ENCODE peak calls at places on chromosomes 13 and 19, in eight cellular contexts. J is colonic mucosa, X is fibroblast of lung, B is GM12878, Z is IMR-90, V is Karpas-422, O is keratinocyte, E is DND-41. Y is an unnamed sample.

GRCh38 chr13:48727252-48728011 is 73.7 kb downstream of the CYSLTR2 start:
- DNase-seq in J (no peak), X (peak; percentile 92), B (no peak), Z (peak; percentile 70), V (peak; percentile 69), O (no peak), E (no peak), Y (no peak)

GRCh38 chr13:40442191-40442590 is 224.2 kb downstream of the FOXO1 start:
- DNase-seq in J (no peak), X (no peak), B (no peak), Z (no peak), V (no peak), O (no peak), E (no peak), Y (no peak)

GRCh38 chr13:73450583-73450982 is 391.8 kb downstream of the KLF5 start:
- DNase-seq in J (no peak), X (no peak), B (no peak), Z (peak; percentile 1), V (no peak), O (no peak), E (no peak), Y (no peak)

GRCh38 chr19:30222428-30222873 is 149.7 kb upstream of the ZNF536 start:
- DNase-seq in J (no peak), X (no peak), B (no peak), Z (no peak), V (peak; percentile 76), O (no peak), E (no peak), Y (no peak)

GRCh38 chr19:17775245-17775927 is 19.6 kb upstream of the B3GNT3 start:
- DNase-seq in J (peak; percentile 62), X (no peak), B (no peak), Z (peak; percentile 19), V (peak; percentile 83), O (no peak), E (peak; percentile 48), Y (no peak)

GRCh38 chr13:41905600-41906254 is 55.2 kb downstream of the VWA8 start:
- DNase-seq in J (no peak), X (peak; percentile 68), B (no peak), Z (peak; percentile 48), V (peak; percentile 81), O (peak; percentile 21), E (no peak), Y (no peak)

GRCh38 chr13:103517066-103517767 is 451.0 kb upstream of the SLC10A2 start:
- DNase-seq in J (no peak), X (peak; percentile 2), B (peak; percentile 57), Z (no peak), V (no peak), O (no peak), E (no peak), Y (no peak)

GRCh38 chr13:53191091-53191490 is 162.5 kb downstream of the OLFM4 start:
- DNase-seq in J (no peak), X (no peak), B (no peak), Z (peak; percentile 11), V (no peak), O (peak; percentile 50), E (no peak), Y (no peak)

GRCh38 chr19:13930402-13930801 is 7.8 kb downstream of the PODNL1 start:
- DNase-seq in J (no peak), X (no peak), B (no peak), Z (no peak), V (no peak), O (no peak), E (no peak), Y (no peak)

GRCh38 chr13:79898996-79899395 is 418.0 kb downstream of the NDFIP2 start:
- DNase-seq in J (no peak), X (no peak), B (no peak), Z (peak; percentile 54), V (no peak), O (no peak), E (no peak), Y (no peak)
- H3K4me3 ChIP-seq in J (no peak overlapping the region), X (no peak overlapping the region), B (no peak overlapping the region), Z (no peak overlapping the region), V (no peak overlapping the region), O (no peak overlapping the region), E (no peak overlapping the region), Y (no peak overlapping the region)

GRCh38 chr19:19546751-19547162 is 8.7 kb downstream of the CILP2 start:
- DNase-seq in J (no peak), X (no peak), B (no peak), Z (no peak), V (no peak), O (no peak), E (no peak), Y (no peak)
- H3K9ac ChIP-seq in J (no peak overlapping the region), X (no peak overlapping the region), B (no peak overlapping the region), Z (no peak overlapping the region), V (no peak overlapping the region), O (no peak overlapping the region), E (no peak overlapping the region), Y (no peak overlapping the region)

GRCh38 chr13:97883356-97883755 is 70.1 kb upstream of the IPO5 start:
- DNase-seq in J (no peak), X (no peak), B (no peak), Z (peak; percentile 8), V (no peak), O (no peak), E (no peak), Y (no peak)

GRCh38 chr13:97889803-97890202 is 63.7 kb upstream of the IPO5 start:
- DNase-seq in J (no peak), X (no peak), B (no peak), Z (no peak), V (no peak), O (no peak), E (no peak), Y (no peak)

GRCh38 chr13:97880298-97880675 is 73.2 kb upstream of the IPO5 start:
- DNase-seq in J (no peak), X (no peak), B (no peak), Z (no peak), V (no peak), O (no peak), E (no peak), Y (no peak)

GRCh38 chr13:97881556-97881955 is 71.9 kb upstream of the IPO5 start:
- DNase-seq in J (no peak), X (no peak), B (no peak), Z (no peak), V (no peak), O (no peak), E (no peak), Y (no peak)

DNA sequence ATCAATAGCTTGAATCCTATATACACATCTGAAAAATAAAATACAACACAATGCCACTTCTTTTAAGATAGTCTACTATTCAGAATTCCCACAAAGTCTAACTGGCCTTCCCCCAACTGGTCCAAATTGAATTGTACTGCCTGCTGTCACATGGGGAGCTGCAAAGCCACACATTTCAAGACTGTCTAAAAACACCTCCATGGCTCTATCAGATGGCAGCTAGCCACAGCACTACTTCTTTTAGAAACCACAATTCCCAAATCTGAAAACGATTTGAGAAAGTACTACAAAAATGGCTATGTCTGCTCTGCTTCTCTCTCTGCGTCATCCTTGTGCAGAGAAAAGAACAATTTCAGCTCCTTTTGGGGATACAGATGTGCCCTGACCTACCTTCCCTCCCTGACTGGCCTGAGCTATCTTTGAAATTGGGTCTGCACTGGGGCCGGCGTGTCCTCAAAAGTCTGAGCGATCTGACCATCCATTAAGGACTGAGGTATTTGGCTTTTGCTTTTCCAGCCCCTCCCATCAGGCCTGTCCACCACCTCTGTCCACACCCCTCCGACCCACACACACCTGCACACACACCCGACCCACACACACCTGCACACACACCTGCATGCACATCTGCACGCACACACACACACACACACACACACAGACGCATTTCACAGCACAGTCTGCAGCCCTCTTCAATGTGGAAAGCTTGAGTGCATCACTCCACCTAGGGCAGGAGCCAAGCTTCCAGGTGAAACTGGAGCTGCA is 68.6 kb upstream of the IPO5 start:
- DNase-seq in J (no peak), X (no peak), B (no peak), Z (no peak), V (no peak), O (no peak), E (no peak), Y (no peak)
- H3K27ac ChIP-seq in J (no peak overlapping the region), X (no peak overlapping the region), B (no peak overlapping the region), Z (no peak overlapping the region), V (no peak overlapping the region), O (no peak overlapping the region), E (no peak overlapping the region), Y (no peak overlapping the region)

GRCh38 chr19:1445932-1446712 is 3.8 kb upstream of the APC2 start:
- DNase-seq in J (no peak), X (no peak), B (no peak), Z (no peak), V (peak; percentile 41), O (no peak), E (no peak), Y (no peak)
- H3K4me3 ChIP-seq in J (peak overlapping the region; percentile 34), X (peak overlapping the region; percentile 50), B (no peak overlapping the region), Z (peak overlapping the region; percentile 47), V (no peak overlapping the region), O (no peak overlapping the region), E (no peak overlapping the region), Y (peak overlapping the region; percentile 64)

Y was measured in SK-N-MC.